ENCODE peak calls at places on chromosomes 12 and 14, in six cellular contexts. K is hippocampal formation, Y is NCI-H774, U is stromal cell of bone marrow, F is NB4, M is psoas muscle. D is an unnamed sample.

GRCh38 chr12:50505945-50506344 is 1.2 kb downstream of the DIP2B start:
- DNase-seq in K (peak; percentile 94), Y (no peak), U (no peak), F (peak; percentile 77), M (no peak), D (no peak)

GRCh38 chr12:9761407-9761736 is 671 bp upstream of the CD69 start:
- DNase-seq in K (no peak), Y (no peak), U (no peak), F (no peak), M (no peak), D (no peak)

GRCh38 chr12:42617622-42618021 is 28.1 kb upstream of the PRICKLE1 start:
- DNase-seq in K (no peak), Y (no peak), U (no peak), F (peak; percentile 8), M (no peak), D (no peak)

GRCh38 chr14:64649383-64649998 is 54.7 kb upstream of the PLEKHG3 start:
- DNase-seq in K (no peak), Y (no peak), U (peak; percentile 40), F (peak; percentile 60), M (peak; percentile 83), D (no peak)

GRCh38 chr14:34794941-34795340 is 80.2 kb downstream of the BAZ1A start:
- DNase-seq in K (no peak), Y (no peak), U (no peak), F (no peak), M (no peak), D (no peak)

GRCh38 chr14:65042731-65043372 is 56.2 kb downstream of the FNTB start:
- DNase-seq in K (no peak), Y (no peak), U (no peak), F (peak; percentile 95), M (no peak), D (no peak)

GRCh38 chr14:31360919-31361662 is 59.3 kb downstream of the HEATR5A start:
- DNase-seq in K (no peak), Y (no peak), U (peak; percentile 20), F (no peak), M (no peak), D (peak; percentile 91)

GRCh38 chr12:52506858-52507715 is 13.1 kb downstream of the KRT5 start:
- DNase-seq in K (no peak), Y (peak; percentile 31), U (peak; percentile 36), F (peak; percentile 55), M (no peak), D (peak; percentile 73)

GRCh38 chr14:22482782-22483553 is 106.1 kb downstream of the DAD1 start:
- DNase-seq in K (no peak), Y (no peak), U (no peak), F (peak; percentile 77), M (no peak), D (no peak)

GRCh38 chr12:100572184-100572583 is 1.3 kb upstream of the GAS2L3 start:
- DNase-seq in K (no peak), Y (no peak), U (no peak), F (no peak), M (no peak), D (no peak)

GRCh38 chr14:70654609-70655008 is 12.9 kb downstream of the TTC9 start:
- DNase-seq in K (no peak), Y (no peak), U (no peak), F (no peak), M (no peak), D (no peak)

GRCh38 chr12:116918464-116918863 is 7.7 kb downstream of the FBXW8 start:
- DNase-seq in K (no peak), Y (no peak), U (no peak), F (peak; percentile 64), M (no peak), D (no peak)

GRCh38 chr12:66740257-66740656 is 61.4 kb upstream of the GRIP1 start:
- DNase-seq in K (no peak), Y (no peak), U (no peak), F (no peak), M (no peak), D (peak; percentile 7)

GRCh38 chr12:49208661-49209060 is 19.8 kb upstream of the TUBA1A start:
- DNase-seq in K (no peak), Y (no peak), U (no peak), F (no peak), M (no peak), D (no peak)

GRCh38 chr12:16939871-16940306 is 333.9 kb upstream of the LMO3 start:
- DNase-seq in K (no peak), Y (no peak), U (no peak), F (peak; percentile 83), M (no peak), D (peak; percentile 89)

GRCh38 chr12:56932146-56932545 is 2.1 kb downstream of the SDR9C7 start:
- DNase-seq in K (no peak), Y (no peak), U (no peak), F (no peak), M (no peak), D (no peak)

GRCh38 chr14:69355955-69356321 is 42.2 kb downstream of the ERH start:
- DNase-seq in K (no peak), Y (no peak), U (peak; percentile 52), F (no peak), M (peak; percentile 81), D (peak; percentile 8)

GRCh38 chr14:67668559-67668958 is 5.9 kb downstream of the VTI1B start:
- DNase-seq in K (no peak), Y (no peak), U (no peak), F (no peak), M (no peak), D (no peak)

GRCh38 chr14:74245292-74245691 is 6.0 kb downstream of the VSX2 start:
- DNase-seq in K (no peak), Y (no peak), U (no peak), F (no peak), M (no peak), D (no peak)

GRCh38 chr12:8157484-8158198 is 826 bp downstream of the ZNF705A start:
- DNase-seq in K (no peak), Y (no peak), U (no peak), F (no peak), M (no peak), D (no peak)

GRCh38 chr14:64628940-64629403 is 75.3 kb upstream of the PLEKHG3 start:
- DNase-seq in K (peak; percentile 41), Y (no peak), U (peak; percentile 84), F (no peak), M (no peak), D (peak; percentile 90)

GRCh38 chr12:96623818-96624217 is 134.4 kb downstream of the CFAP54 start:
- DNase-seq in K (no peak), Y (no peak), U (no peak), F (no peak), M (no peak), D (no peak)

GRCh38 chr14:94342334-94342934 is 19.3 kb upstream of the SERPINA6 start:
- DNase-seq in K (no peak), Y (peak; percentile 60), U (peak; percentile 100), F (peak; percentile 22), M (peak; percentile 76), D (peak; percentile 100)

GRCh38 chr14:53306267-53306721 is 153.2 kb upstream of the DDHD1 start:
- DNase-seq in K (peak; percentile 96), Y (no peak), U (peak; percentile 48), F (peak; percentile 52), M (peak; percentile 62), D (peak; percentile 36)

GRCh38 chr14:38442208-38442607 is 186.3 kb upstream of the CLEC14A start:
- DNase-seq in K (no peak), Y (no peak), U (no peak), F (peak; percentile 1), M (no peak), D (no peak)

GRCh38 chr12:96208346-96208745 is 14.2 kb downstream of the ELK3 start:
- DNase-seq in K (no peak), Y (no peak), U (peak; percentile 81), F (no peak), M (no peak), D (peak; percentile 70)

GRCh38 chr12:47097276-47097896 is 17.6 kb upstream of the AMIGO2 start:
- DNase-seq in K (no peak), Y (peak; percentile 43), U (no peak), F (no peak), M (no peak), D (peak; percentile 63)

GRCh38 chr12:124536613-124537012 is 30.8 kb downstream of the NCOR2 start:
- DNase-seq in K (no peak), Y (no peak), U (no peak), F (no peak), M (no peak), D (no peak)

GRCh38 chr14:101116486-101117130 is 213.1 kb upstream of the RTL1 start:
- DNase-seq in K (no peak), Y (no peak), U (no peak), F (no peak), M (no peak), D (no peak)

D was measured in bronchial epithelial cell.